ENCODE peak calls at places on chromosomes 11 and 22, in five cellular contexts. D, B, N, E and Y are unnamed samples.

GRCh38 chr22:44453441-44454112 is 44.5 kb downstream of the RTL6 start:
- DNase-seq in D (no peak), B (no peak), N (no peak), E (no peak), Y (no peak)

GRCh38 chr11:126542621-126543020 is 187.1 kb downstream of the ST3GAL4 start:
- DNase-seq in D (no peak), B (no peak), N (no peak), E (no peak), Y (no peak)

GRCh38 chr22:50186789-50187523 is 1.2 kb downstream of the TRABD start:
- DNase-seq in D (no peak), B (no peak), N (no peak), E (no peak), Y (peak; percentile 51)

GRCh38 chr11:118003456-118003855 is 17.3 kb downstream of the IL10RA start:
- DNase-seq in D (no peak), B (no peak), N (no peak), E (no peak), Y (no peak)

GRCh38 chr11:62186195-62186594 is 3.8 kb upstream of the SCGB1D1 start:
- DNase-seq in D (no peak), B (no peak), N (no peak), E (no peak), Y (no peak)

GRCh38 chr11:110773442-110773841 is 61.2 kb upstream of the ARHGAP20 start:
- DNase-seq in D (no peak), B (no peak), N (no peak), E (no peak), Y (no peak)

GRCh38 chr11:69640260-69640994 is 529 bp upstream of the CCND1 start:
- DNase-seq in D (no peak), B (no peak), N (no peak), E (peak; percentile 31), Y (peak; percentile 73)

GRCh38 chr11:120632579-120632978 is 121.0 kb downstream of the GRIK4 start:
- DNase-seq in D (no peak), B (no peak), N (no peak), E (no peak), Y (peak; percentile 1)

GRCh38 chr11:114090225-114090624 is 30.7 kb downstream of the ZBTB16 start:
- DNase-seq in D (no peak), B (no peak), N (no peak), E (no peak), Y (no peak)

GRCh38 chr11:4134844-4135243 is 40.2 kb downstream of the RRM1 start:
- DNase-seq in D (no peak), B (no peak), N (no peak), E (no peak), Y (peak; percentile 39)

GRCh38 chr11:107651672-107652071 is 60.2 kb downstream of the SLN start:
- DNase-seq in D (no peak), B (no peak), N (no peak), E (no peak), Y (peak; percentile 14)

GRCh38 chr11:130400793-130401483 is 27.5 kb downstream of the ADAMTS8 start:
- DNase-seq in D (no peak), B (no peak), N (peak; percentile 34), E (no peak), Y (peak; percentile 38)

GRCh38 chr11:64306876-64307622 is 1.7 kb downstream of the ESRRA start:
- DNase-seq in D (no peak), B (no peak), N (no peak), E (no peak), Y (no peak)

GRCh38 chr22:44646141-44646540 is 55.9 kb upstream of the PRR5 start:
- DNase-seq in D (no peak), B (no peak), N (no peak), E (no peak), Y (no peak)

GRCh38 chr11:86592047-86592564 is 80.3 kb downstream of the ME3 start:
- DNase-seq in D (no peak), B (no peak), N (peak; percentile 18), E (no peak), Y (peak; percentile 88)

GRCh38 chr11:92473736-92474135 is 249.1 kb downstream of the FAT3 start:
- DNase-seq in D (no peak), B (no peak), N (peak; percentile 28), E (no peak), Y (no peak)

GRCh38 chr11:126354631-126355323 is 709 bp upstream of the ST3GAL4 start:
- DNase-seq in D (no peak), B (no peak), N (no peak), E (no peak), Y (no peak)

GRCh38 chr11:93169950-93170561 is 27.7 kb downstream of the SLC36A4 start:
- DNase-seq in D (no peak), B (no peak), N (no peak), E (no peak), Y (peak; percentile 39)

GRCh38 chr11:2699531-2700414 is at the start of gene KCNQ1OT1:
- DNase-seq in D (peak; percentile 84), B (peak; percentile 68), N (peak; percentile 88), E (peak; percentile 93), Y (peak; percentile 94)

GRCh38 chr11:124657922-124658321 is 15.6 kb downstream of the SIAE start:
- DNase-seq in D (no peak), B (no peak), N (no peak), E (no peak), Y (no peak)
- H2BK12ac ChIP-seq in D (no peak overlapping the region), B (no peak overlapping the region), N (no peak overlapping the region), E (no peak overlapping the region), Y (no peak overlapping the region)

GRCh38 chr11:123060265-123061000 is 1.5 kb downstream of the HSPA8 start:
- DNase-seq in D (no peak), B (no peak), N (no peak), E (no peak), Y (no peak)
- H2BK12ac ChIP-seq in D (no peak overlapping the region), B (no peak overlapping the region), N (no peak overlapping the region), E (no peak overlapping the region), Y (no peak overlapping the region)

GRCh38 chr11:97638825-97639224 is 1249.0 kb downstream of the JRKL start:
- DNase-seq in D (no peak), B (no peak), N (no peak), E (no peak), Y (no peak)

GRCh38 chr11:97641988-97642387 is 1252.2 kb downstream of the JRKL start:
- DNase-seq in D (no peak), B (no peak), N (no peak), E (no peak), Y (no peak)
- H2BK12ac ChIP-seq in D (no peak overlapping the region), B (no peak overlapping the region), N (no peak overlapping the region), E (no peak overlapping the region), Y (no peak overlapping the region)

GRCh38 chr11:15107730-15108515 is 6.8 kb upstream of the INSC start:
- DNase-seq in D (no peak), B (no peak), N (no peak), E (no peak), Y (peak; percentile 74)
- H2BK12ac ChIP-seq in D (no peak overlapping the region), B (no peak overlapping the region), N (no peak overlapping the region), E (no peak overlapping the region), Y (peak overlapping the region; percentile 67)

GRCh38 chr11:84648413-84648812 is 978.7 kb downstream of the DLG2 start:
- DNase-seq in D (peak; percentile 35), B (peak; percentile 31), N (no peak), E (peak; percentile 44), Y (no peak)
- H2BK12ac ChIP-seq in D (no peak overlapping the region), B (no peak overlapping the region), N (no peak overlapping the region), E (no peak overlapping the region), Y (no peak overlapping the region)

GRCh38 chr11:119166368-119167076 is 2.0 kb upstream of the NLRX1 start:
- DNase-seq in D (no peak), B (no peak), N (peak; percentile 21), E (no peak), Y (peak; percentile 51)
- H2BK12ac ChIP-seq in D (no peak overlapping the region), B (peak overlapping the region; percentile 80), N (no peak overlapping the region), E (no peak overlapping the region), Y (no peak overlapping the region)